ENCODE peak calls at places on chromosomes 4 and X, in seven cellular contexts. H, F, W, N, L, V and K are unnamed samples.

GRCh38 chrX:15055146-15055930 is 182.1 kb downstream of the MOSPD2 start:
- DNase-seq in H (no peak), V (no peak), W (no peak), L (peak; percentile 41), F (no peak), N (no peak), K (peak; percentile 2)

GRCh38 chrX:107676559-107677378 is 48.5 kb downstream of the PRPS1 start:
- DNase-seq in F (no peak), N (peak; percentile 90), W (peak; percentile 75), H (peak; percentile 88), V (peak; percentile 91), L (peak; percentile 87), K (peak; percentile 97)

GRCh38 chr4:15021301-15021700 is 19.0 kb downstream of the CPEB2 start:
- DNase-seq in N (no peak), F (no peak), V (no peak), H (no peak), W (no peak), L (no peak), K (no peak)

GRCh38 chrX:24026403-24026801 is 584 bp downstream of the KLHL15 start:
- DNase-seq in N (no peak), V (no peak), W (no peak), H (peak; percentile 37), F (no peak), L (no peak), K (no peak)

GRCh38 chrX:112668476-112669404 is 11.0 kb downstream of the LHFPL1 start:
- DNase-seq in L (no peak), W (no peak), N (no peak), H (no peak), V (no peak), F (no peak), K (no peak)

GRCh38 chr4:66766557-66766956 is 778.7 kb downstream of the CENPC start:
- DNase-seq in V (no peak), L (no peak), H (no peak), N (no peak), F (no peak), W (no peak), K (no peak)

GRCh38 chr4:156763511-156763910 is 208.1 kb downstream of the PDGFC start:
- DNase-seq in W (no peak), N (no peak), H (no peak), F (no peak), L (peak; percentile 51), V (no peak), K (peak; percentile 68)

GRCh38 chrX:124300412-124300811 is 32.0 kb upstream of the TEX13D start:
- DNase-seq in N (no peak), V (no peak), L (no peak), F (no peak), W (no peak), H (no peak), K (no peak)

GRCh38 chr4:16082424-16083216 is 1.2 kb downstream of the PROM1 start:
- DNase-seq in L (peak; percentile 27), V (no peak), F (no peak), N (no peak), H (no peak), W (peak; percentile 31), K (no peak)

GRCh38 chr4:72991889-72992288 is 77.6 kb downstream of the COX18 start:
- DNase-seq in L (peak; percentile 30), V (no peak), N (no peak), F (no peak), H (peak; percentile 18), W (no peak), K (no peak)

GRCh38 chr4:27293831-27294230 is 433.2 kb downstream of the STIM2 start:
- DNase-seq in N (no peak), H (no peak), F (no peak), L (no peak), V (no peak), W (no peak), K (no peak)

GRCh38 chrX:15816886-15817285 is 26.6 kb downstream of the ZRSR2 start:
- DNase-seq in N (no peak), W (no peak), F (peak; percentile 49), V (no peak), H (no peak), L (peak; percentile 30), K (no peak)

GRCh38 chrX:76148011-76148665 is 24.7 kb upstream of the PBDC1 start:
- DNase-seq in H (peak; percentile 43), V (no peak), F (peak; percentile 12), N (no peak), L (peak; percentile 39), W (peak; percentile 18), K (peak; percentile 32)

GRCh38 chr4:21130606-21131005 is 430.3 kb downstream of the PACRGL start:
- DNase-seq in N (no peak), F (no peak), L (no peak), V (no peak), H (no peak), W (no peak), K (no peak)

GRCh38 chr4:21136231-21136630 is 436.0 kb downstream of the PACRGL start:
- DNase-seq in V (no peak), L (no peak), H (no peak), F (no peak), N (no peak), W (no peak), K (no peak)

GRCh38 chr4:21139327-21139726 is 439.1 kb downstream of the PACRGL start:
- DNase-seq in H (no peak), L (no peak), V (no peak), W (no peak), F (no peak), N (no peak), K (no peak)

DNA sequence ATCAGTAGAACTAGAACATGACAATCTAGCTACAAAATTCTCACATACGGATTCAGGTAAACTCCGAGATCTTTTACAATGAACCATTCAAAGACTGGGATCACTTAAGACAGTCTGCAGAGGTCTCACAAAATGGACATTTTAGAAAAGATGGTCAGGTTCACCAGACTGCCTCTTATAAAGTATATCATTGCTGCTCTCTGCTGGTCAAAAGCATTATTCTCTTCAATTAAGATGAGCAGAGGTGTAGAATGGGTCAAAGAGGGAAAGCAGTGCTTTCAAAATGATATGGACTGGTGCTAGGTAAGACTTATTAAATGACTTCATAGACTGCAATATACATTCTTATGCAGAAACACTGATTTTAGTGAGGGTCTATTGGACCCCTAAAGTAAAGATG is 434.7 kb downstream of the PACRGL start:
- DNase-seq in L (peak; percentile 6), H (no peak), V (no peak), F (no peak), N (no peak), W (no peak), K (peak; percentile 16)
- TF ChIP-seq CTCF in L (peak; percentile 15), H (no peak), V (no peak), F (no peak), N (peak; percentile 14), W (no peak), K (no peak)

GRCh38 chr4:143286058-143286457 is 50.6 kb upstream of the GAB1 start:
- DNase-seq in L (no peak), F (no peak), W (no peak), V (no peak), H (peak; percentile 73), N (no peak), K (no peak)
- H3K4me3 ChIP-seq in L (no peak overlapping the region), F (no peak overlapping the region), W (no peak overlapping the region), V (no peak overlapping the region), H (no peak overlapping the region), N (no peak overlapping the region), K (no peak overlapping the region)

GRCh38 chr4:6749340-6750171 is 33.0 kb upstream of the KIAA0232 start:
- DNase-seq in V (peak; percentile 89), F (no peak), L (peak; percentile 33), N (peak; percentile 51), W (no peak), H (peak; percentile 48), K (peak; percentile 16)
- TF ChIP-seq CTCF in V (no peak), F (no peak), L (no peak), N (no peak), W (no peak), H (no peak), K (no peak)

GRCh38 chrX:153764786-153765137 is 713 bp downstream of the PLXNB3 start:
- DNase-seq in N (no peak), F (no peak), V (no peak), L (no peak), W (no peak), H (no peak), K (no peak)

GRCh38 chrX:153766098-153766817 is 2.2 kb downstream of the PLXNB3 start:
- DNase-seq in F (peak; percentile 78), N (no peak), W (no peak), V (no peak), H (peak; percentile 53), L (peak; percentile 61), K (peak; percentile 66)

GRCh38 chrX:153766871-153767673 is 3.0 kb downstream of the PLXNB3 start:
- DNase-seq in N (no peak), F (no peak), H (no peak), V (no peak), L (no peak), W (no peak), K (no peak)

GRCh38 chrX:153763989-153764755 is at the start of gene PLXNB3:
- DNase-seq in L (peak; percentile 18), H (peak; percentile 59), N (peak; percentile 74), V (peak; percentile 77), W (peak; percentile 74), F (peak; percentile 66), K (peak; percentile 61)

DNA sequence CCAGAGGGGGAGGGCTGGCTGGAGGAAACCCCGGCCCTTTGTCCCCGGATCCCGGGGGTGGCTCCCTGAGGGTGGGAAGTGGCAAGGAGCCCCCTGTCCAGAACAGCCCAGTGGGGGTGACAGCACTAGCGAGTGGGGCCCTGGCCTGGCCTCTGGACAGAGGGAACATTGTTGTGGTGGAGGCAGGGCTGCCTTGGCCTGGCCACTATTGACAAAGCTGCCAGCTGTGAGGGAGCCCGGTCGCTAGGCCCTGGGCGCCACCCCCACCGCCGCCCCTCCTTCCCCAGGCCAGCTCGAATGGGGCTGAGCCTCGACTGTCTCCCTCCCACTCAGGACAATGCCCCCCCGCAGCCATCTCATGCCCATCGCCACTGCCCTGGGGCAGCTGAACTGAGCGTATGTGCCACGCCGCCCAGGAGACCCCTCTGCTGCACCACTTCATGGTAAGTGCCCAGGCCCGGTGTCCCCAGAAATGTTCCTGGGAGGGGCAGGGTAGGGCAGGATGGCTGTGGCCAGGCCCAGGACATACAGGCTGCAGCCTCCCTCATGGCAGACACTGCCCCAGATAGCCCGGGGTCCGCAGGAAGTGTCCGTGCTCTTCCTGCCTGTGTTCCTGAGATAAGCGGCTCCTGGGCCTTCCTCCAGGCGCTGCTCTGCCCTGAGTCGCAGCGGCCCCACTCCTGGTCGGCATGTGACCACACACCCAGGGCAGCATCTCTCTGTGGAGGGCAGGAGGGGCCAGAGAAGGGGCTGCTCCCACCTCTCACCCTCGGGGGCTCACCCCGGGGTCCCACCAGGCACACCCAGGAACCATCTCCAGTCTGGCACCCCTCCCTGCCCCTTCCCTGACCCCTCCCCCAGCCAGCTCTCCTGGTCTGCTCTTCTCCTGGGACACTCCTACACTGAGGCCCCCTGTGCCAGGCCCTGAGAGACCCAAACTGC is 1.4 kb downstream of the PLXNB3 start:
- DNase-seq in H (no peak), V (no peak), F (no peak), W (no peak), L (no peak), N (no peak), K (peak; percentile 15)
- H3K4me3 ChIP-seq in H (peak overlapping the region; percentile 47), V (no peak overlapping the region), F (peak overlapping the region; percentile 45), W (peak overlapping the region; percentile 27), L (peak overlapping the region; percentile 39), N (peak overlapping the region; percentile 44), K (peak overlapping the region; percentile 54)